ENCODE peak calls at places on chromosomes 11 and 22, in eight cellular contexts. One of them, this sample, is unnamed.

GRCh38 chr11:114087028-114087427 is 27.5 kb downstream of the ZBTB16 start:
- DNase-seq in colonic mucosa: no peak
- DNase-seq in stomach: no peak
- DNase-seq in HCT116: no peak
- DNase-seq in GM12865: no peak
- DNase-seq in GM13977: no peak
- DNase-seq in IMR-90: no peak
- DNase-seq in NB4: peak
- DNase-seq in this sample: no peak

GRCh38 chr22:28410050-28410816 is 269.4 kb downstream of the TTC28 start:
- DNase-seq in NB4: no peak
- DNase-seq in GM13977: no peak
- DNase-seq in IMR-90: peak
- DNase-seq in HCT116: no peak
- DNase-seq in stomach: no peak
- DNase-seq in GM12865: no peak
- DNase-seq in colonic mucosa: no peak
- DNase-seq in this sample: no peak

GRCh38 chr11:86047275-86047991 is 21.5 kb downstream of the PICALM start:
- DNase-seq in stomach: no peak
- DNase-seq in IMR-90: peak
- DNase-seq in NB4: peak
- DNase-seq in GM12865: peak
- DNase-seq in GM13977: no peak
- DNase-seq in colonic mucosa: no peak
- DNase-seq in HCT116: no peak
- DNase-seq in this sample: peak

GRCh38 chr11:76659672-76660532 is 10.6 kb downstream of the LRRC32 start:
- DNase-seq in IMR-90: no peak
- DNase-seq in colonic mucosa: no peak
- DNase-seq in GM13977: no peak
- DNase-seq in NB4: no peak
- DNase-seq in stomach: no peak
- DNase-seq in HCT116: no peak
- DNase-seq in GM12865: no peak
- DNase-seq in this sample: no peak

GRCh38 chr22:20117656-20118571 is 888 bp upstream of the TRMT2A start:
- DNase-seq in NB4: peak
- DNase-seq in stomach: no peak
- DNase-seq in HCT116: no peak
- DNase-seq in IMR-90: peak
- DNase-seq in GM12865: peak
- DNase-seq in GM13977: peak
- DNase-seq in colonic mucosa: no peak
- DNase-seq in this sample: peak

GRCh38 chr11:95387319-95387718 is 156.3 kb upstream of the SESN3 start:
- DNase-seq in colonic mucosa: no peak
- DNase-seq in NB4: no peak
- DNase-seq in HCT116: no peak
- DNase-seq in IMR-90: no peak
- DNase-seq in stomach: no peak
- DNase-seq in GM12865: no peak
- DNase-seq in GM13977: no peak
- DNase-seq in this sample: no peak

GRCh38 chr11:30453705-30454104 is 130.8 kb downstream of the ARL14EP start:
- DNase-seq in IMR-90: no peak
- DNase-seq in stomach: no peak
- DNase-seq in NB4: no peak
- DNase-seq in GM12865: no peak
- DNase-seq in HCT116: no peak
- DNase-seq in GM13977: no peak
- DNase-seq in colonic mucosa: no peak
- DNase-seq in this sample: no peak

GRCh38 chr11:61893981-61894380 is 2.6 kb upstream of the FADS3 start:
- DNase-seq in HCT116: no peak
- DNase-seq in NB4: no peak
- DNase-seq in colonic mucosa: no peak
- DNase-seq in stomach: no peak
- DNase-seq in GM13977: no peak
- DNase-seq in GM12865: no peak
- DNase-seq in IMR-90: peak
- DNase-seq in this sample: peak

GRCh38 chr11:10823152-10823579 is 14.4 kb upstream of the EIF4G2 start:
- DNase-seq in GM12865: no peak
- DNase-seq in NB4: no peak
- DNase-seq in colonic mucosa: no peak
- DNase-seq in stomach: no peak
- DNase-seq in HCT116: no peak
- DNase-seq in IMR-90: no peak
- DNase-seq in GM13977: no peak
- DNase-seq in this sample: no peak

GRCh38 chr22:39223091-39223710 is 21.6 kb downstream of the PDGFB start:
- DNase-seq in NB4: no peak
- DNase-seq in stomach: no peak
- DNase-seq in HCT116: no peak
- DNase-seq in colonic mucosa: no peak
- DNase-seq in GM12865: no peak
- DNase-seq in IMR-90: no peak
- DNase-seq in GM13977: no peak
- DNase-seq in this sample: no peak

GRCh38 chr11:128550967-128551522 is 36.3 kb downstream of the ETS1 start:
- DNase-seq in colonic mucosa: no peak
- DNase-seq in NB4: no peak
- DNase-seq in stomach: no peak
- DNase-seq in GM13977: no peak
- DNase-seq in GM12865: peak
- DNase-seq in IMR-90: no peak
- DNase-seq in HCT116: no peak
- DNase-seq in this sample: no peak

GRCh38 chr22:35783943-35784614 is 66.4 kb downstream of the APOL5 start:
- DNase-seq in colonic mucosa: no peak
- DNase-seq in GM12865: no peak
- DNase-seq in stomach: no peak
- DNase-seq in IMR-90: no peak
- DNase-seq in HCT116: no peak
- DNase-seq in GM13977: no peak
- DNase-seq in NB4: no peak
- DNase-seq in this sample: no peak

GRCh38 chr22:35997438-35997837 is 31.2 kb downstream of the RBFOX2 start:
- DNase-seq in IMR-90: peak
- DNase-seq in NB4: no peak
- DNase-seq in stomach: no peak
- DNase-seq in GM12865: no peak
- DNase-seq in HCT116: no peak
- DNase-seq in GM13977: no peak
- DNase-seq in colonic mucosa: no peak
- DNase-seq in this sample: peak

GRCh38 chr11:17529814-17530162 is 14.4 kb downstream of the USH1C start:
- DNase-seq in stomach: no peak
- DNase-seq in HCT116: no peak
- DNase-seq in colonic mucosa: no peak
- DNase-seq in GM12865: no peak
- DNase-seq in NB4: no peak
- DNase-seq in IMR-90: no peak
- DNase-seq in GM13977: no peak
- DNase-seq in this sample: no peak

GRCh38 chr11:119706887-119707286 is 22.1 kb downstream of the NECTIN1 start:
- DNase-seq in colonic mucosa: no peak
- DNase-seq in HCT116: no peak
- DNase-seq in GM13977: no peak
- DNase-seq in stomach: no peak
- DNase-seq in NB4: no peak
- DNase-seq in IMR-90: no peak
- DNase-seq in GM12865: no peak
- DNase-seq in this sample: no peak
- TF ChIP-seq CTCF in colonic mucosa: no peak
- TF ChIP-seq CTCF in HCT116: peak
- TF ChIP-seq CTCF in GM13977: peak
- TF ChIP-seq CTCF in stomach: no peak
- TF ChIP-seq CTCF in NB4: peak
- TF ChIP-seq CTCF in IMR-90: no peak
- TF ChIP-seq CTCF in GM12865: no peak
- TF ChIP-seq CTCF in this sample: peak

GRCh38 chr22:22803285-22803853 is 84.2 kb upstream of the IGLL5 start:
- DNase-seq in NB4: no peak
- DNase-seq in IMR-90: no peak
- DNase-seq in stomach: no peak
- DNase-seq in HCT116: no peak
- DNase-seq in GM13977: no peak
- DNase-seq in colonic mucosa: no peak
- DNase-seq in GM12865: no peak
- DNase-seq in this sample: no peak

GRCh38 chr22:22798716-22799115 is 88.9 kb upstream of the IGLL5 start:
- DNase-seq in stomach: no peak
- DNase-seq in NB4: no peak
- DNase-seq in GM12865: no peak
- DNase-seq in colonic mucosa: no peak
- DNase-seq in IMR-90: no peak
- DNase-seq in HCT116: no peak
- DNase-seq in GM13977: no peak
- DNase-seq in this sample: no peak

GRCh38 chr22:22799561-22799960 is 88.1 kb upstream of the IGLL5 start:
- DNase-seq in NB4: no peak
- DNase-seq in IMR-90: no peak
- DNase-seq in HCT116: no peak
- DNase-seq in stomach: no peak
- DNase-seq in GM12865: no peak
- DNase-seq in colonic mucosa: no peak
- DNase-seq in GM13977: no peak
- DNase-seq in this sample: no peak

GRCh38 chr22:22800716-22801115 is 86.9 kb upstream of the IGLL5 start:
- DNase-seq in IMR-90: peak
- DNase-seq in HCT116: no peak
- DNase-seq in colonic mucosa: no peak
- DNase-seq in GM12865: no peak
- DNase-seq in NB4: no peak
- DNase-seq in stomach: no peak
- DNase-seq in GM13977: no peak
- DNase-seq in this sample: no peak

DNA sequence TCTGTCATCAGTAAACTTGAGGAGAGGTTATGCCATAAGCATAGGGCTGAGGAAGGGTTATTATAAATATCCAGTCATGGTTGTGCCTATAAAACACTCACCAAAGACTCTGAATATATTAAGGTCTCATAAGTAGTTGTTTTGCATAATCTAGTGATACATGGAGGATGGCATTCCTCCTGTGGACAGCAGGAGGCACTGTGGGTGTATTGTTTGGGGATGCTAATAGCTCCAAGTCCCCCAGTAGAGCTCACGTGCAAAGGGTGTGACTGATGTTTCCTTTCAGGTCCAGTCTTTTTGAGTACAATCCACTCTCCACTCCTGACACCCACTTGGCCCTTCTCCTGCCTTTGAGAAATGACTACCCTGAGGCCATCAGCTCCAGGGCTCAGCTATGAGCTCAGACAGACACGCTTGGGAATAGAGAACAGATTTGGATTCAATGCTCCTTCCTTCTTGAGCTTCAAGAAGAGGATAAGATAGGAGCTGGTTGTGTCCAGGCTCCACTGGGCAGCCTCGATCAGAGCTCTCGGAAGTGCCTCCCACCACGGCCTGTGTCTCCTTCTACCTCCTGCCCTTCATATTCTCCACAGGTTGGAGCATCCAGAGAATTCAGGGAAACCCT is 85.2 kb upstream of the IGLL5 start:
- DNase-seq in NB4: peak
- DNase-seq in colonic mucosa: no peak
- DNase-seq in HCT116: no peak
- DNase-seq in stomach: no peak
- DNase-seq in IMR-90: no peak
- DNase-seq in GM12865: peak
- DNase-seq in GM13977: peak
- DNase-seq in this sample: no peak
- TF ChIP-seq CTCF in NB4: peak
- TF ChIP-seq CTCF in colonic mucosa: no peak
- TF ChIP-seq CTCF in HCT116: peak
- TF ChIP-seq CTCF in stomach: no peak
- TF ChIP-seq CTCF in IMR-90: peak
- TF ChIP-seq CTCF in GM12865: peak
- TF ChIP-seq CTCF in GM13977: no peak
- TF ChIP-seq CTCF in this sample: peak

GRCh38 chr11:31958086-31958735 is 132.7 kb upstream of the RCN1 start:
- DNase-seq in stomach: peak
- DNase-seq in colonic mucosa: peak
- DNase-seq in NB4: peak
- DNase-seq in IMR-90: peak
- DNase-seq in HCT116: peak
- DNase-seq in GM12865: peak
- DNase-seq in GM13977: peak
- DNase-seq in this sample: peak
- TF ChIP-seq CTCF in stomach: peak
- TF ChIP-seq CTCF in colonic mucosa: peak
- TF ChIP-seq CTCF in NB4: peak
- TF ChIP-seq CTCF in IMR-90: peak
- TF ChIP-seq CTCF in HCT116: peak
- TF ChIP-seq CTCF in GM12865: peak
- TF ChIP-seq CTCF in GM13977: peak
- TF ChIP-seq CTCF in this sample: peak

GRCh38 chr11:104337273-104337672 is 173.3 kb upstream of the PDGFD start:
- DNase-seq in GM12865: no peak
- DNase-seq in colonic mucosa: no peak
- DNase-seq in HCT116: no peak
- DNase-seq in stomach: no peak
- DNase-seq in NB4: no peak
- DNase-seq in GM13977: no peak
- DNase-seq in IMR-90: no peak
- DNase-seq in this sample: no peak

GRCh38 chr11:104329043-104329442 is 165.1 kb upstream of the PDGFD start:
- DNase-seq in NB4: no peak
- DNase-seq in IMR-90: no peak
- DNase-seq in HCT116: no peak
- DNase-seq in colonic mucosa: no peak
- DNase-seq in GM13977: no peak
- DNase-seq in stomach: no peak
- DNase-seq in GM12865: no peak
- DNase-seq in this sample: no peak

GRCh38 chr11:104338186-104338585 is 174.2 kb upstream of the PDGFD start:
- DNase-seq in colonic mucosa: no peak
- DNase-seq in GM13977: no peak
- DNase-seq in GM12865: no peak
- DNase-seq in stomach: no peak
- DNase-seq in HCT116: no peak
- DNase-seq in NB4: no peak
- DNase-seq in IMR-90: peak
- DNase-seq in this sample: no peak

GRCh38 chr11:104332110-104332509 is 168.2 kb upstream of the PDGFD start:
- DNase-seq in IMR-90: no peak
- DNase-seq in NB4: peak
- DNase-seq in GM12865: peak
- DNase-seq in colonic mucosa: no peak
- DNase-seq in GM13977: no peak
- DNase-seq in stomach: peak
- DNase-seq in HCT116: peak
- DNase-seq in this sample: no peak

DNA sequence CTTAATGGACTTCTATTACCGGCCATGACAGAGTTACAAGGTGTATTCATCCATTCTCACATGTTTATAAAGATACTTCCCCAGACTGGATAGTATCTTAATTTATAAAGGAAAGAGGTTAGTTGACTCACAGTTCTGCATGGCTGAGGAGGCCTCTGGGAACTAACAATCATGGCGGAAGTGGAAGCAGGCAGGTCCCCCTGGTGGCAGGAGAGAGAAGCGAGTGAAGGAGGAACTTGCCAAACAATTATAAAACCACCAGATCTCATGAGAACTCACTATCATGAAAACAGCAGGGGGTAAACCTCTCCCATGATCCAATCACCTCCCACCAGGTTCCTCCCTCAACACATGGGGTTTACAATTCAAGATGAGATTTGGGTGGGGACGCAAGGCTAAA is 170.0 kb upstream of the PDGFD start:
- DNase-seq in stomach: no peak
- DNase-seq in GM12865: peak
- DNase-seq in IMR-90: no peak
- DNase-seq in NB4: peak
- DNase-seq in colonic mucosa: no peak
- DNase-seq in GM13977: no peak
- DNase-seq in HCT116: peak
- DNase-seq in this sample: no peak
- TF ChIP-seq CTCF in stomach: no peak
- TF ChIP-seq CTCF in GM12865: peak
- TF ChIP-seq CTCF in IMR-90: peak
- TF ChIP-seq CTCF in NB4: peak
- TF ChIP-seq CTCF in colonic mucosa: no peak
- TF ChIP-seq CTCF in GM13977: peak
- TF ChIP-seq CTCF in HCT116: peak
- TF ChIP-seq CTCF in this sample: peak

This sample was measured in fibroblast of villous mesenchyme.